ENCODE peak calls at places on chromosomes 11 and 22, in five cellular contexts. One of them, this sample, is unnamed.

GRCh38 chr11:112564228-112564955 is 303.7 kb upstream of the PLET1 start:
- DNase-seq in substantia nigra: no peak
- DNase-seq in T1000: no peak
- DNase-seq in non-pigmented ciliary epithelial cell: no peak
- DNase-seq in activated naive CD4-positive, alpha-beta T cell: no peak
- DNase-seq in this sample: no peak

GRCh38 chr22:27138471-27138870 is 481.1 kb downstream of the MIAT start:
- DNase-seq in substantia nigra: no peak
- DNase-seq in T1000: no peak
- DNase-seq in non-pigmented ciliary epithelial cell: no peak
- DNase-seq in activated naive CD4-positive, alpha-beta T cell: no peak
- DNase-seq in this sample: no peak

GRCh38 chr11:115623021-115623451 is 118.8 kb upstream of the CADM1 start:
- DNase-seq in substantia nigra: no peak
- DNase-seq in T1000: peak
- DNase-seq in non-pigmented ciliary epithelial cell: peak
- DNase-seq in activated naive CD4-positive, alpha-beta T cell: no peak
- DNase-seq in this sample: no peak

GRCh38 chr11:116422556-116422955 is 350.2 kb downstream of the BUD13 start:
- DNase-seq in substantia nigra: no peak
- DNase-seq in T1000: no peak
- DNase-seq in non-pigmented ciliary epithelial cell: no peak
- DNase-seq in activated naive CD4-positive, alpha-beta T cell: no peak
- DNase-seq in this sample: peak

GRCh38 chr11:70087446-70088167 is 9.5 kb downstream of the ANO1 start:
- DNase-seq in substantia nigra: no peak
- DNase-seq in T1000: no peak
- DNase-seq in non-pigmented ciliary epithelial cell: no peak
- DNase-seq in activated naive CD4-positive, alpha-beta T cell: no peak
- DNase-seq in this sample: no peak

GRCh38 chr11:72483412-72484186 is 49.3 kb upstream of the CLPB start:
- DNase-seq in substantia nigra: no peak
- DNase-seq in T1000: no peak
- DNase-seq in non-pigmented ciliary epithelial cell: no peak
- DNase-seq in activated naive CD4-positive, alpha-beta T cell: no peak
- DNase-seq in this sample: no peak

GRCh38 chr22:47623740-47624103 is 861.3 kb downstream of the TBC1D22A start:
- DNase-seq in substantia nigra: no peak
- DNase-seq in T1000: no peak
- DNase-seq in non-pigmented ciliary epithelial cell: no peak
- DNase-seq in activated naive CD4-positive, alpha-beta T cell: no peak
- DNase-seq in this sample: no peak

GRCh38 chr11:133636686-133637085 is 104.4 kb upstream of the OPCML start:
- DNase-seq in substantia nigra: no peak
- DNase-seq in T1000: no peak
- DNase-seq in non-pigmented ciliary epithelial cell: no peak
- DNase-seq in activated naive CD4-positive, alpha-beta T cell: no peak
- DNase-seq in this sample: no peak

GRCh38 chr22:23305321-23305910 is 125.1 kb downstream of the BCR start:
- DNase-seq in substantia nigra: no peak
- DNase-seq in T1000: peak
- DNase-seq in non-pigmented ciliary epithelial cell: no peak
- DNase-seq in activated naive CD4-positive, alpha-beta T cell: no peak
- DNase-seq in this sample: no peak

This sample was measured in NCI-H446.